ENCODE peak calls at places on chromosomes 3 and 15, in eight cellular contexts. B, D, P, G, J, L, R and V are unnamed samples.
A peak's percentile ranks its signal among the peaks of the same experiment; 100 is the strongest.

GRCh38 chr15:93088200-93088980 is 621 bp downstream of the RGMA start:
- DNase-seq in B (peak; percentile 61), D (no peak), P (no peak), G (no peak), J (peak; percentile 41), L (peak; percentile 83), R (no peak), V (peak; percentile 83)

GRCh38 chr15:35168464-35168863 is 83.4 kb upstream of the NANOGP8 start:
- DNase-seq in B (no peak), D (no peak), P (no peak), G (no peak), J (no peak), L (no peak), R (no peak), V (no peak)

GRCh38 chr3:146131616-146132410 is 29.2 kb downstream of the PLOD2 start:
- DNase-seq in B (no peak), D (no peak), P (no peak), G (no peak), J (no peak), L (no peak), R (no peak), V (no peak)

GRCh38 chr3:7710284-7710683 is 791.3 kb upstream of the LMCD1 start:
- DNase-seq in B (no peak), D (no peak), P (no peak), G (no peak), J (no peak), L (no peak), R (no peak), V (no peak)

GRCh38 chr3:60986552-60986951 is 264.7 kb downstream of the FHIT start:
- DNase-seq in B (no peak), D (no peak), P (no peak), G (no peak), J (no peak), L (no peak), R (no peak), V (no peak)

GRCh38 chr3:107846282-107846852 is 244.5 kb downstream of the CD47 start:
- DNase-seq in B (peak; percentile 70), D (peak; percentile 25), P (peak; percentile 39), G (no peak), J (peak; percentile 57), L (peak; percentile 91), R (no peak), V (peak; percentile 64)

GRCh38 chr3:6229778-6230410 is 631.0 kb upstream of the GRM7 start:
- DNase-seq in B (no peak), D (no peak), P (no peak), G (no peak), J (no peak), L (no peak), R (no peak), V (no peak)

GRCh38 chr15:97235285-97235985 is 725.1 kb upstream of the ARRDC4 start:
- DNase-seq in B (peak; percentile 15), D (peak; percentile 52), P (peak; percentile 5), G (no peak), J (no peak), L (no peak), R (no peak), V (no peak)

GRCh38 chr15:60758961-60759729 is 280.2 kb upstream of the ICE2 start:
- DNase-seq in B (no peak), D (no peak), P (no peak), G (no peak), J (no peak), L (no peak), R (no peak), V (no peak)

GRCh38 chr15:70165811-70166284 is 68.1 kb upstream of the TLE3 start:
- DNase-seq in B (peak; percentile 75), D (no peak), P (no peak), G (no peak), J (peak; percentile 92), L (peak; percentile 81), R (peak; percentile 80), V (peak; percentile 88)

GRCh38 chr3:72586694-72587093 is 261.6 kb downstream of the SHQ1 start:
- DNase-seq in B (no peak), D (no peak), P (no peak), G (no peak), J (no peak), L (no peak), R (no peak), V (no peak)

GRCh38 chr15:51863131-51863530 is 33.7 kb downstream of the TMOD3 start:
- DNase-seq in B (no peak), D (no peak), P (no peak), G (no peak), J (no peak), L (no peak), R (no peak), V (no peak)

GRCh38 chr3:86969500-86970189 is 21.3 kb downstream of the VGLL3 start:
- DNase-seq in B (no peak), D (peak; percentile 56), P (peak; percentile 54), G (no peak), J (no peak), L (no peak), R (no peak), V (no peak)

GRCh38 chr3:138856799-138857198 is 22.1 kb upstream of the PIK3CB start:
- DNase-seq in B (no peak), D (no peak), P (no peak), G (no peak), J (no peak), L (peak; percentile 3), R (no peak), V (no peak)

GRCh38 chr3:98730338-98730737 is 32.8 kb upstream of the ST3GAL6 start:
- DNase-seq in B (no peak), D (no peak), P (no peak), G (no peak), J (no peak), L (no peak), R (no peak), V (no peak)

GRCh38 chr3:25662921-25663320 is 1.8 kb downstream of the TOP2B start:
- DNase-seq in B (no peak), D (no peak), P (no peak), G (no peak), J (no peak), L (no peak), R (no peak), V (no peak)

DNA sequence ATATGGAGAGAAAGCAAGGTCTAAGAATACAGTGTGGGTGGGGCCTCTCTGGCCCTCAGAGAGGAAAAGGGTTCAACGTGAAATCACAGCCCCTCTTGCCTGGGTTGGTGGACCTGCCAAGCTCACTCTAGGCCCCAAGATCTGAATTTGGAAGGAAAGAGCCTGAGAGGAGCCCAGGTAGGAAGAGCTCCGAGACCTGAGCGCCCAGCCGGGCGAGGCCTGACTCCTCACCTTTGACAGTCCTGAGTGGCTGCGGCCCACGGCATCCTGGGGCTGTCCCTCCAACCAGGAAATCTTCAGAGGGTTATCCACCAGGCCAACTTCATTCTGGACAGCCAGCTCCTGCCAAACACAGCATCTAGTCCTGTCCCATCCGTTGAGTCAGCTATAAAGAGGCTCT is 3.7 kb downstream of the C15orf62 start:
- DNase-seq in B (no peak), D (no peak), P (no peak), G (no peak), J (no peak), L (peak; percentile 39), R (no peak), V (no peak)
- H3K4me1 ChIP-seq in B (peaks cover 15% of the 10 kb centered on the region), D (peaks cover 26% of the 10 kb centered on the region), P (peaks cover 31% of the 10 kb centered on the region), G (peaks cover 4% of the 10 kb centered on the region), J (no peaks in the 10 kb centered on the region), L (no peaks in the 10 kb centered on the region), R (peaks cover 7% of the 10 kb centered on the region), V (peaks cover 8% of the 10 kb centered on the region)

GRCh38 chr3:114205541-114205940 is 26.7 kb upstream of the DRD3 start:
- DNase-seq in B (no peak), D (no peak), P (no peak), G (no peak), J (no peak), L (no peak), R (no peak), V (no peak)

GRCh38 chr3:114207768-114208167 is 28.9 kb upstream of the DRD3 start:
- DNase-seq in B (no peak), D (no peak), P (no peak), G (no peak), J (no peak), L (no peak), R (no peak), V (no peak)

GRCh38 chr3:114206342-114206741 is 27.5 kb upstream of the DRD3 start:
- DNase-seq in B (no peak), D (no peak), P (no peak), G (no peak), J (no peak), L (no peak), R (no peak), V (no peak)
- H3K4me1 ChIP-seq in B (no peaks in the 10 kb centered on the region), D (no peaks in the 10 kb centered on the region), P (no peaks in the 10 kb centered on the region), G (no peaks in the 10 kb centered on the region), J (no peaks in the 10 kb centered on the region), L (no peaks in the 10 kb centered on the region), R (no peaks in the 10 kb centered on the region), V (no peaks in the 10 kb centered on the region)

GRCh38 chr15:68191555-68191954 is 13.6 kb downstream of the CALML4 start:
- DNase-seq in B (no peak), D (no peak), P (no peak), G (no peak), J (no peak), L (no peak), R (no peak), V (no peak)

GRCh38 chr15:68195336-68196112 is 9.6 kb downstream of the CALML4 start:
- DNase-seq in B (no peak), D (no peak), P (no peak), G (no peak), J (no peak), L (no peak), R (no peak), V (no peak)

GRCh38 chr15:68192117-68192516 is 13.0 kb downstream of the CALML4 start:
- DNase-seq in B (no peak), D (no peak), P (no peak), G (no peak), J (no peak), L (no peak), R (no peak), V (no peak)

GRCh38 chr15:68190048-68190447 is 15.1 kb downstream of the CALML4 start:
- DNase-seq in B (no peak), D (no peak), P (no peak), G (no peak), J (no peak), L (no peak), R (no peak), V (no peak)

DNA sequence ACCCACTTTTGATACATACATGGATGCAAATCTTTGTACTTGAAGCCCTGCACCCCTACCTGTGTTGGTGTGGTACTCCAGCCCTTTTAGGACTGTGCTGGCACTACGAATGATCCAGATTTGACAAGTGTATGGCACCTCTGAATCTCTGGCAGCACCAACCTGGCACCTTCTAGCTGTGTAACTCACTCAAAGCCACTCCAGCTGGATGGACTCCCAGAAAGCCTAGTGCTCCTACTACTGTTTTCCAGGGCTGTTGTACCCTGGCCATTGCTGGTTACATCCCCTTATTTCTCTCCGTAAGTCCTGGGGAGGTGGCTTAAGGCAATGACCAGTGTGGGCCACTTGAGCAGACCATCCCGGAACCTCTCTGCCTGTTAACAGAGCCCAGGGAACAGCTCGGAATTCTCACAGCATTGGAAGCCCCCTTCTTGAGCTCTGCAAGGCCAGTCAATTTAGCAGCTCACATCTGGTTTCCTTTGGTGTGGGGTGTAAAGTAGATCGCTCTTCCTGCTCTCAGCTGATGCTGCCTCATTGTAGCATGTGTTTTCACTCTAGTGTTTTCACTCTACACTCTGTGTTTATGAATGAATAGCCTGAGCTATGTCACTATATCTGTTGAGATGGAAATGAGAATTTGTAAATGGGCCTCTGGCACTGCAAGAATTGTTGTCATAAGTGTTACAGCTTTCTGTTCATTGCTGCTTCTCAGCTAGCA is 12.2 kb downstream of the CALML4 start:
- DNase-seq in B (no peak), D (no peak), P (no peak), G (no peak), J (peak; percentile 60), L (no peak), R (no peak), V (peak; percentile 58)
- H3K4me1 ChIP-seq in B (peaks cover 37% of the 10 kb centered on the region), D (peaks cover 8% of the 10 kb centered on the region), P (peaks cover 46% of the 10 kb centered on the region), G (no peaks in the 10 kb centered on the region), J (peaks cover 4% of the 10 kb centered on the region), L (no peaks in the 10 kb centered on the region), R (peaks cover 47% of the 10 kb centered on the region), V (peaks cover 41% of the 10 kb centered on the region)

GRCh38 chr15:25436707-25437106 is 2.1 kb downstream of the UBE3A start:
- DNase-seq in B (no peak), D (no peak), P (no peak), G (no peak), J (no peak), L (no peak), R (no peak), V (no peak)
- H3K4me1 ChIP-seq in B (peaks cover 60% of the 10 kb centered on the region), D (peaks cover 4% of the 10 kb centered on the region), P (peaks cover 40% of the 10 kb centered on the region), G (peaks cover 12% of the 10 kb centered on the region), J (no peaks in the 10 kb centered on the region), L (peaks cover 7% of the 10 kb centered on the region), R (peaks cover 58% of the 10 kb centered on the region), V (peaks cover 52% of the 10 kb centered on the region)